ENCODE peak calls at places on chromosomes 16 and 17, in eight cellular contexts. One of them, this sample, is unnamed.

GRCh38 chr17:80793851-80794267 is 197.8 kb upstream of the CHMP6 start:
- DNase-seq in NT2/D1: no peak
- DNase-seq in AML-193: no peak
- DNase-seq in activated T-cell treated with anti-CD3 and anti-CD28 coated beads, Interleukin-2, amount 50 U/mL, for 4 hours: no peak
- DNase-seq in central memory CD8-positive, alpha-beta T cell: no peak
- DNase-seq in MCF 10A: peak
- DNase-seq in GM12892: no peak
- DNase-seq in Calu3: no peak
- DNase-seq in this sample: no peak

GRCh38 chr16:79595261-79595660 is 5.3 kb downstream of the MAF start:
- DNase-seq in AML-193: no peak
- DNase-seq in MCF 10A: no peak
- DNase-seq in Calu3: no peak
- DNase-seq in NT2/D1: no peak
- DNase-seq in GM12892: no peak
- DNase-seq in central memory CD8-positive, alpha-beta T cell: no peak
- DNase-seq in activated T-cell treated with anti-CD3 and anti-CD28 coated beads, Interleukin-2, amount 50 U/mL, for 4 hours: no peak
- DNase-seq in this sample: no peak

GRCh38 chr16:17724242-17724898 is 253.6 kb upstream of the XYLT1 start:
- DNase-seq in GM12892: no peak
- DNase-seq in NT2/D1: no peak
- DNase-seq in central memory CD8-positive, alpha-beta T cell: no peak
- DNase-seq in MCF 10A: peak
- DNase-seq in Calu3: no peak
- DNase-seq in AML-193: no peak
- DNase-seq in activated T-cell treated with anti-CD3 and anti-CD28 coated beads, Interleukin-2, amount 50 U/mL, for 4 hours: no peak
- DNase-seq in this sample: no peak

GRCh38 chr16:80948886-80949502 is 57.7 kb downstream of the CMC2 start:
- DNase-seq in NT2/D1: peak
- DNase-seq in MCF 10A: peak
- DNase-seq in central memory CD8-positive, alpha-beta T cell: no peak
- DNase-seq in GM12892: no peak
- DNase-seq in Calu3: peak
- DNase-seq in AML-193: no peak
- DNase-seq in activated T-cell treated with anti-CD3 and anti-CD28 coated beads, Interleukin-2, amount 50 U/mL, for 4 hours: no peak
- DNase-seq in this sample: peak

GRCh38 chr17:67212716-67213417 is 32.1 kb downstream of the HELZ start:
- DNase-seq in AML-193: peak
- DNase-seq in GM12892: no peak
- DNase-seq in MCF 10A: no peak
- DNase-seq in activated T-cell treated with anti-CD3 and anti-CD28 coated beads, Interleukin-2, amount 50 U/mL, for 4 hours: no peak
- DNase-seq in Calu3: no peak
- DNase-seq in central memory CD8-positive, alpha-beta T cell: no peak
- DNase-seq in NT2/D1: no peak
- DNase-seq in this sample: no peak

GRCh38 chr16:23064642-23065041 is 84.6 kb downstream of the USP31 start:
- DNase-seq in activated T-cell treated with anti-CD3 and anti-CD28 coated beads, Interleukin-2, amount 50 U/mL, for 4 hours: no peak
- DNase-seq in central memory CD8-positive, alpha-beta T cell: no peak
- DNase-seq in MCF 10A: no peak
- DNase-seq in AML-193: peak
- DNase-seq in GM12892: no peak
- DNase-seq in NT2/D1: no peak
- DNase-seq in Calu3: no peak
- DNase-seq in this sample: no peak

GRCh38 chr16:84543931-84544776 is 39.7 kb upstream of the MEAK7 start:
- DNase-seq in GM12892: no peak
- DNase-seq in AML-193: no peak
- DNase-seq in NT2/D1: no peak
- DNase-seq in activated T-cell treated with anti-CD3 and anti-CD28 coated beads, Interleukin-2, amount 50 U/mL, for 4 hours: peak
- DNase-seq in Calu3: no peak
- DNase-seq in central memory CD8-positive, alpha-beta T cell: no peak
- DNase-seq in MCF 10A: no peak
- DNase-seq in this sample: no peak

GRCh38 chr16:28532940-28533647 is 5.7 kb downstream of the NUPR1 start:
- DNase-seq in Calu3: no peak
- DNase-seq in AML-193: no peak
- DNase-seq in activated T-cell treated with anti-CD3 and anti-CD28 coated beads, Interleukin-2, amount 50 U/mL, for 4 hours: no peak
- DNase-seq in GM12892: no peak
- DNase-seq in NT2/D1: no peak
- DNase-seq in central memory CD8-positive, alpha-beta T cell: no peak
- DNase-seq in MCF 10A: no peak
- DNase-seq in this sample: no peak

GRCh38 chr17:80426671-80427326 is 11.8 kb downstream of the ENDOV start:
- DNase-seq in MCF 10A: peak
- DNase-seq in GM12892: peak
- DNase-seq in central memory CD8-positive, alpha-beta T cell: peak
- DNase-seq in NT2/D1: peak
- DNase-seq in Calu3: peak
- DNase-seq in activated T-cell treated with anti-CD3 and anti-CD28 coated beads, Interleukin-2, amount 50 U/mL, for 4 hours: peak
- DNase-seq in AML-193: peak
- DNase-seq in this sample: no peak

GRCh38 chr17:15969463-15969862 is 24.5 kb downstream of the ADORA2B start:
- DNase-seq in AML-193: no peak
- DNase-seq in MCF 10A: no peak
- DNase-seq in activated T-cell treated with anti-CD3 and anti-CD28 coated beads, Interleukin-2, amount 50 U/mL, for 4 hours: no peak
- DNase-seq in Calu3: no peak
- DNase-seq in NT2/D1: no peak
- DNase-seq in central memory CD8-positive, alpha-beta T cell: no peak
- DNase-seq in GM12892: no peak
- DNase-seq in this sample: no peak

GRCh38 chr17:78272181-78272913 is 40.9 kb downstream of the TMEM235 start:
- DNase-seq in Calu3: peak
- DNase-seq in GM12892: no peak
- DNase-seq in NT2/D1: no peak
- DNase-seq in AML-193: no peak
- DNase-seq in MCF 10A: peak
- DNase-seq in central memory CD8-positive, alpha-beta T cell: no peak
- DNase-seq in activated T-cell treated with anti-CD3 and anti-CD28 coated beads, Interleukin-2, amount 50 U/mL, for 4 hours: peak
- DNase-seq in this sample: no peak

GRCh38 chr16:51157698-51158097 is 6.6 kb upstream of the SALL1 start:
- DNase-seq in central memory CD8-positive, alpha-beta T cell: no peak
- DNase-seq in Calu3: no peak
- DNase-seq in NT2/D1: no peak
- DNase-seq in MCF 10A: no peak
- DNase-seq in GM12892: no peak
- DNase-seq in AML-193: no peak
- DNase-seq in activated T-cell treated with anti-CD3 and anti-CD28 coated beads, Interleukin-2, amount 50 U/mL, for 4 hours: no peak
- DNase-seq in this sample: no peak

GRCh38 chr17:57143341-57143740 is 58.3 kb downstream of the AKAP1 start:
- DNase-seq in NT2/D1: no peak
- DNase-seq in AML-193: no peak
- DNase-seq in activated T-cell treated with anti-CD3 and anti-CD28 coated beads, Interleukin-2, amount 50 U/mL, for 4 hours: no peak
- DNase-seq in central memory CD8-positive, alpha-beta T cell: no peak
- DNase-seq in Calu3: no peak
- DNase-seq in GM12892: no peak
- DNase-seq in MCF 10A: no peak
- DNase-seq in this sample: no peak

GRCh38 chr16:11743308-11744074 is 834 bp upstream of the TXNDC11 start:
- DNase-seq in NT2/D1: no peak
- DNase-seq in central memory CD8-positive, alpha-beta T cell: no peak
- DNase-seq in GM12892: no peak
- DNase-seq in Calu3: peak
- DNase-seq in activated T-cell treated with anti-CD3 and anti-CD28 coated beads, Interleukin-2, amount 50 U/mL, for 4 hours: no peak
- DNase-seq in AML-193: peak
- DNase-seq in MCF 10A: peak
- DNase-seq in this sample: peak

GRCh38 chr17:27216836-27217235 is 77.1 kb upstream of the WSB1 start:
- DNase-seq in NT2/D1: no peak
- DNase-seq in MCF 10A: no peak
- DNase-seq in activated T-cell treated with anti-CD3 and anti-CD28 coated beads, Interleukin-2, amount 50 U/mL, for 4 hours: no peak
- DNase-seq in Calu3: no peak
- DNase-seq in central memory CD8-positive, alpha-beta T cell: no peak
- DNase-seq in AML-193: no peak
- DNase-seq in GM12892: no peak
- DNase-seq in this sample: no peak

GRCh38 chr17:47808036-47808829 is 13.4 kb downstream of the OSBPL7 start:
- DNase-seq in MCF 10A: no peak
- DNase-seq in activated T-cell treated with anti-CD3 and anti-CD28 coated beads, Interleukin-2, amount 50 U/mL, for 4 hours: no peak
- DNase-seq in central memory CD8-positive, alpha-beta T cell: no peak
- DNase-seq in GM12892: no peak
- DNase-seq in NT2/D1: no peak
- DNase-seq in Calu3: no peak
- DNase-seq in AML-193: no peak
- DNase-seq in this sample: no peak

GRCh38 chr16:24013733-24014645 is 178.2 kb downstream of the PRKCB start:
- DNase-seq in NT2/D1: no peak
- DNase-seq in central memory CD8-positive, alpha-beta T cell: peak
- DNase-seq in Calu3: no peak
- DNase-seq in activated T-cell treated with anti-CD3 and anti-CD28 coated beads, Interleukin-2, amount 50 U/mL, for 4 hours: peak
- DNase-seq in MCF 10A: no peak
- DNase-seq in GM12892: peak
- DNase-seq in AML-193: no peak
- DNase-seq in this sample: no peak

GRCh38 chr16:2919511-2920255 is 8.0 kb downstream of the FLYWCH1 start:
- DNase-seq in Calu3: peak
- DNase-seq in AML-193: peak
- DNase-seq in GM12892: no peak
- DNase-seq in activated T-cell treated with anti-CD3 and anti-CD28 coated beads, Interleukin-2, amount 50 U/mL, for 4 hours: peak
- DNase-seq in NT2/D1: no peak
- DNase-seq in central memory CD8-positive, alpha-beta T cell: peak
- DNase-seq in MCF 10A: peak
- DNase-seq in this sample: peak

GRCh38 chr17:17076066-17076465 is 33.8 kb downstream of the MPRIP start:
- DNase-seq in AML-193: no peak
- DNase-seq in activated T-cell treated with anti-CD3 and anti-CD28 coated beads, Interleukin-2, amount 50 U/mL, for 4 hours: no peak
- DNase-seq in central memory CD8-positive, alpha-beta T cell: no peak
- DNase-seq in NT2/D1: no peak
- DNase-seq in GM12892: no peak
- DNase-seq in Calu3: no peak
- DNase-seq in MCF 10A: no peak
- DNase-seq in this sample: no peak

GRCh38 chr17:57628421-57628820 is 116.7 kb downstream of the CCDC182 start:
- DNase-seq in activated T-cell treated with anti-CD3 and anti-CD28 coated beads, Interleukin-2, amount 50 U/mL, for 4 hours: no peak
- DNase-seq in GM12892: no peak
- DNase-seq in NT2/D1: no peak
- DNase-seq in MCF 10A: no peak
- DNase-seq in Calu3: no peak
- DNase-seq in AML-193: no peak
- DNase-seq in central memory CD8-positive, alpha-beta T cell: no peak
- DNase-seq in this sample: no peak

GRCh38 chr17:42980274-42980765 is at the start of gene RUNDC1:
- DNase-seq in MCF 10A: peak
- DNase-seq in NT2/D1: no peak
- DNase-seq in Calu3: peak
- DNase-seq in AML-193: peak
- DNase-seq in GM12892: peak
- DNase-seq in central memory CD8-positive, alpha-beta T cell: peak
- DNase-seq in activated T-cell treated with anti-CD3 and anti-CD28 coated beads, Interleukin-2, amount 50 U/mL, for 4 hours: peak
- DNase-seq in this sample: peak

GRCh38 chr17:4480929-4481898 is 17.5 kb upstream of the SPNS2 start:
- DNase-seq in MCF 10A: no peak
- DNase-seq in NT2/D1: no peak
- DNase-seq in AML-193: peak
- DNase-seq in Calu3: no peak
- DNase-seq in activated T-cell treated with anti-CD3 and anti-CD28 coated beads, Interleukin-2, amount 50 U/mL, for 4 hours: no peak
- DNase-seq in GM12892: peak
- DNase-seq in central memory CD8-positive, alpha-beta T cell: no peak
- DNase-seq in this sample: no peak

GRCh38 chr17:19996502-19996901 is 12.7 kb upstream of the SPECC1 start:
- DNase-seq in MCF 10A: peak
- DNase-seq in GM12892: no peak
- DNase-seq in NT2/D1: no peak
- DNase-seq in Calu3: peak
- DNase-seq in AML-193: no peak
- DNase-seq in activated T-cell treated with anti-CD3 and anti-CD28 coated beads, Interleukin-2, amount 50 U/mL, for 4 hours: no peak
- DNase-seq in central memory CD8-positive, alpha-beta T cell: no peak
- DNase-seq in this sample: no peak

GRCh38 chr16:5444181-5444580 is 346.6 kb upstream of the EEF2KMT start:
- DNase-seq in central memory CD8-positive, alpha-beta T cell: no peak
- DNase-seq in AML-193: no peak
- DNase-seq in MCF 10A: no peak
- DNase-seq in GM12892: no peak
- DNase-seq in NT2/D1: no peak
- DNase-seq in Calu3: no peak
- DNase-seq in activated T-cell treated with anti-CD3 and anti-CD28 coated beads, Interleukin-2, amount 50 U/mL, for 4 hours: no peak
- DNase-seq in this sample: no peak